ENCODE peak calls at places on chromosomes 5 and 9, in five cellular contexts. T, V, C, D and F are unnamed samples.

GRCh38 chr9:111431684-111432083 is 52.5 kb downstream of the ECPAS start:
- DNase-seq in T (no peak), C (no peak), V (no peak), D (no peak), F (no peak)

GRCh38 chr9:105389789-105390188 is 58.0 kb upstream of the FSD1L start:
- DNase-seq in D (no peak), V (no peak), T (no peak), C (no peak), F (no peak)

GRCh38 chr5:121429761-121430160 is 421.9 kb upstream of the FTMT start:
- DNase-seq in C (no peak), T (no peak), D (no peak), V (no peak), F (peak)

GRCh38 chr9:94718936-94719335 is 7.6 kb upstream of the AOPEP start:
- DNase-seq in C (no peak), D (peak), T (no peak), V (no peak), F (no peak)

GRCh38 chr5:51185985-51186384 is 197.3 kb upstream of the ISL1 start:
- DNase-seq in T (no peak), C (no peak), V (no peak), D (no peak), F (no peak)

GRCh38 chr9:20357207-20357503 is 265.1 kb downstream of the MLLT3 start:
- DNase-seq in C (no peak), D (no peak), V (no peak), T (no peak), F (no peak)

GRCh38 chr5:82107277-82107676 is 135.5 kb downstream of the ATG10 start:
- DNase-seq in D (no peak), T (no peak), C (peak), V (peak), F (peak)

GRCh38 chr9:136799854-136800657 is 3.9 kb downstream of the CCDC183 start:
- DNase-seq in T (peak), V (peak), C (peak), D (peak), F (peak)

GRCh38 chr5:177133845-177134652 is 476 bp downstream of the NSD1 start:
- DNase-seq in C (peak), T (no peak), D (peak), V (peak), F (peak)

GRCh38 chr5:96821260-96821916 is 13.6 kb upstream of the ERAP1 start:
- DNase-seq in D (no peak), C (no peak), T (no peak), V (no peak), F (peak)

GRCh38 chr5:14710313-14710994 is 45.9 kb downstream of the OTULIN start:
- DNase-seq in D (no peak), C (no peak), T (no peak), V (no peak), F (no peak)

GRCh38 chr5:75320341-75320740 is 16.7 kb upstream of the HMGCR start:
- DNase-seq in T (peak), D (peak), C (no peak), V (no peak), F (no peak)

GRCh38 chr9:136621734-136622093 is 41.0 kb upstream of the EGFL7 start:
- DNase-seq in T (no peak), D (no peak), V (no peak), C (no peak), F (no peak)

GRCh38 chr5:158979749-158980521 is 119.8 kb downstream of the EBF1 start:
- DNase-seq in V (no peak), C (no peak), T (no peak), D (no peak), F (peak)

GRCh38 chr5:103315455-103315854 is 56.9 kb downstream of the MACIR start:
- DNase-seq in V (no peak), T (no peak), D (no peak), C (no peak), F (no peak)

GRCh38 chr9:21331676-21332402 is 3.4 kb downstream of the KLHL9 start:
- DNase-seq in V (no peak), D (no peak), T (no peak), C (no peak), F (no peak)

GRCh38 chr9:101027733-101028345 is 688 bp upstream of the PLPPR1 start:
- DNase-seq in V (no peak), D (no peak), T (no peak), C (no peak), F (no peak)

GRCh38 chr9:91084896-91085295 is 276.8 kb downstream of the AUH start:
- DNase-seq in C (no peak), T (no peak), V (no peak), D (no peak), F (no peak)

GRCh38 chr5:38672059-38672791 is 115.8 kb upstream of the LIFR start:
- DNase-seq in V (peak), T (peak), D (peak), C (no peak), F (peak)

GRCh38 chr9:29100762-29101161 is 1527.5 kb upstream of the C9orf72 start:
- DNase-seq in T (no peak), V (no peak), D (no peak), C (no peak), F (no peak)

GRCh38 chr9:35594471-35594870 is 10.6 kb upstream of the TESK1 start:
- DNase-seq in V (no peak), T (no peak), D (peak), C (no peak), F (no peak)

GRCh38 chr5:107472620-107473064 is 198.1 kb downstream of the EFNA5 start:
- DNase-seq in V (no peak), T (peak), D (peak), C (no peak), F (peak)

GRCh38 chr9:27539479-27540441 is 10.1 kb upstream of the MOB3B start:
- DNase-seq in D (no peak), T (peak), V (peak), C (no peak), F (peak)

GRCh38 chr5:176731506-176732192 is 78.7 kb upstream of the UNC5A start:
- DNase-seq in D (no peak), V (no peak), C (no peak), T (no peak), F (no peak)

GRCh38 chr5:143501176-143501840 is 97.8 kb upstream of the NR3C1 start:
- DNase-seq in T (no peak), D (no peak), V (no peak), C (no peak), F (no peak)

GRCh38 chr9:92620870-92621269 is 49.1 kb downstream of the IPPK start:
- DNase-seq in D (no peak), C (no peak), T (no peak), V (no peak), F (no peak)

GRCh38 chr5:174693697-174694400 is 30.5 kb upstream of the MSX2 start:
- DNase-seq in D (no peak), T (no peak), C (no peak), V (peak), F (peak)

GRCh38 chr9:129826344-129826743 is 2.4 kb upstream of the TOR1A start:
- DNase-seq in D (no peak), T (no peak), C (no peak), V (no peak), F (no peak)

GRCh38 chr9:35598863-35599590 is 6.0 kb upstream of the TESK1 start:
- DNase-seq in D (no peak), C (peak), T (no peak), V (peak), F (no peak)

GRCh38 chr9:74804018-74804385 is 83.7 kb downstream of the TRPM6 start:
- DNase-seq in V (peak), T (peak), C (no peak), D (no peak), F (peak)

GRCh38 chr5:176364765-176365662 is at the start of gene ARL10:
- DNase-seq in D (no peak), T (no peak), C (no peak), V (peak), F (no peak)

GRCh38 chr5:169426674-169427250 is 125.8 kb upstream of the SLIT3 start:
- DNase-seq in V (no peak), C (no peak), T (no peak), D (no peak), F (no peak)

GRCh38 chr5:169422087-169422486 is 121.1 kb upstream of the SLIT3 start:
- DNase-seq in C (no peak), T (no peak), V (no peak), D (no peak), F (no peak)

GRCh38 chr5:169423580-169424278 is 122.8 kb upstream of the SLIT3 start:
- DNase-seq in C (no peak), V (no peak), T (no peak), D (no peak), F (peak)

GRCh38 chr5:169424956-169425318 is 124.0 kb upstream of the SLIT3 start:
- DNase-seq in C (no peak), T (no peak), V (no peak), D (no peak), F (no peak)

GRCh38 chr5:169424279-169424955 is 123.5 kb upstream of the SLIT3 start:
- DNase-seq in C (no peak), D (no peak), V (no peak), T (no peak), F (no peak)
- H3K4me2 ChIP-seq in C (no peak), D (no peak), V (no peak), T (no peak), F (no peak)

DNA sequence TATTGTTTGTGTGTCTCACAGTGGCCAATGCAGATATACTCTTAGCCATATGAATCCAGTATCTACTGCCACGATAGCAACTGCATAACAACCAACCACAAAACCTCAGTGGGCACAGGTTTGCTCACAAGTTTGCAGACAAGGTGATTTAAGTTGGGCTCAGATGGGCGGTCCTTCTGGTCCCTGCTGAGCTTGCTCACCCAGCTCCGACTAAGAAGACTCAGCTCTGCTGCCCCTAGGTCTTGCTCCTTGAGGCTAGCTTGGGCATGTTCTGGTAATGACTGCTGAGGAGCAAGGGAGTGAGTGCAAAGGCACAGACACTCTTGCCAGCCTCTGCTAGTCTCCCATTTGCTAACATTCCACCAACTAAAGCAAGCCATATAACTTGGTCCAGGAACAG is 52.6 kb downstream of the MTX3 start:
- DNase-seq in C (peak), T (no peak), D (no peak), V (no peak), F (no peak)
- H2AFZ ChIP-seq in C (no peak), T (no peak), D (no peak), V (no peak), F (no peak)

GRCh38 chr5:135578305-135578684 is 496 bp downstream of the CXCL14 start:
- DNase-seq in V (no peak), D (no peak), C (no peak), T (no peak), F (no peak)
- H3K4me2 ChIP-seq in V (peak), D (peak), C (no peak), T (no peak), F (no peak)

DNA sequence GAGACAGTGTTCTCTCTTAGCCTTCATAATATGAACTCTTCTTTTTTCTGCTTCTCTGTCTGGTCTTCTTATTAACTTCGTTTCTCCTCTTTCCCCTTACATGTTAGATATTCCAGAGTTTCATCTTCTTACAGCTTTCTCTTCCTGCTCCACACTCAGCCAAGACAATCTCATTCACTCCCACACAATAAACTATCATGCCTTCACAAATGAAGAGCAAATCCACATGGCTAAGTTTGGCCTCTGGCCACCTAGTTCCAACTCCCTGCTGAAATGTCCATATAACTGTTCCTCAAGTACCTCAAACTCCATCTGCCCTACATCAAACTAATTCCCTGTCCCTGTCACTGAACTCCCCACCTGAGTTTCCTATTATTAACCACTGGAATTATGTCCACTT is 18.4 kb downstream of the IL33 start:
- DNase-seq in T (no peak), C (no peak), D (no peak), V (no peak), F (no peak)
- H2AFZ ChIP-seq in T (no peak), C (no peak), D (no peak), V (no peak), F (no peak)